ENCODE peak calls at places on chromosomes 13 and 19, in five cellular contexts. K is IMR-90, C is H1, D is H9, U is trophoblast cell. B is an unnamed sample.

GRCh38 chr19:47601180-47601904 is 7.6 kb upstream of the BICRA start:
- DNase-seq in C (no peak), U (peak; percentile 95), K (no peak), D (no peak), B (no peak)

GRCh38 chr13:52084971-52085370 is 43.9 kb downstream of the NEK5 start:
- DNase-seq in C (no peak), D (no peak), K (no peak), U (no peak), B (no peak)

GRCh38 chr19:13881231-13881691 is 4.3 kb downstream of the NANOS3 start:
- DNase-seq in C (peak; percentile 38), U (no peak), D (peak; percentile 84), K (peak; percentile 27), B (no peak)

GRCh38 chr13:55664178-55664577 is 1476.5 kb upstream of the PRR20A start:
- DNase-seq in C (no peak), K (no peak), D (no peak), U (no peak), B (no peak)

GRCh38 chr19:3932931-3933810 is at the start of gene NMRK2:
- DNase-seq in D (peak; percentile 94), U (no peak), C (peak; percentile 79), K (no peak), B (peak; percentile 15)

GRCh38 chr19:29528946-29529645 is 3.3 kb downstream of the VSTM2B start:
- DNase-seq in D (peak; percentile 47), C (no peak), K (no peak), U (no peak), B (peak; percentile 26)

GRCh38 chr13:33352023-33352422 is 66.5 kb upstream of the STARD13 start:
- DNase-seq in D (no peak), C (no peak), U (no peak), K (no peak), B (no peak)

GRCh38 chr13:105965910-105966309 is 569.6 kb downstream of the EFNB2 start:
- DNase-seq in K (no peak), U (no peak), D (no peak), C (no peak), B (no peak)

GRCh38 chr13:30429721-30430694 is 7.7 kb downstream of the UBE2L5 start:
- DNase-seq in K (peak; percentile 95), U (peak; percentile 40), D (no peak), C (no peak), B (no peak)

GRCh38 chr19:18368504-18369222 is 17.3 kb upstream of the GDF15 start:
- DNase-seq in U (peak; percentile 87), K (no peak), C (no peak), D (no peak), B (no peak)

GRCh38 chr13:48733739-48734329 is 80.1 kb downstream of the CYSLTR2 start:
- DNase-seq in C (no peak), U (no peak), D (no peak), K (no peak), B (no peak)

GRCh38 chr19:48501961-48502719 is 9.5 kb downstream of the LMTK3 start:
- DNase-seq in U (peak; percentile 97), C (peak; percentile 100), K (no peak), D (peak; percentile 100), B (peak; percentile 96)

GRCh38 chr13:97125810-97126738 is 96.1 kb upstream of the MBNL2 start:
- DNase-seq in D (no peak), U (no peak), C (no peak), K (peak; percentile 39), B (no peak)

GRCh38 chr19:18157465-18158063 is 4.6 kb downstream of the PIK3R2 start:
- DNase-seq in K (no peak), C (no peak), U (no peak), D (peak; percentile 76), B (no peak)

GRCh38 chr13:23160241-23161175 is 20.3 kb upstream of the SGCG start:
- DNase-seq in D (peak; percentile 38), K (no peak), U (no peak), C (no peak), B (peak; percentile 29)

GRCh38 chr13:80199067-80199466 is 141.9 kb downstream of the SPRY2 start:
- DNase-seq in D (no peak), K (no peak), U (no peak), C (no peak), B (no peak)

GRCh38 chr13:20073775-20074174 is 87.1 kb downstream of the GJA3 start:
- DNase-seq in U (no peak), K (no peak), D (no peak), C (no peak), B (no peak)

GRCh38 chr13:40464991-40465390 is 201.4 kb downstream of the FOXO1 start:
- DNase-seq in D (no peak), K (no peak), U (no peak), C (no peak), B (no peak)

GRCh38 chr19:29965529-29965928 is 23.5 kb downstream of the URI1 start:
- DNase-seq in C (no peak), U (no peak), K (peak; percentile 88), D (no peak), B (no peak)

GRCh38 chr13:107251321-107251720 is 683.4 kb upstream of the ARGLU1 start:
- DNase-seq in D (no peak), C (no peak), U (no peak), K (peak; percentile 40), B (no peak)

GRCh38 chr19:12331211-12331941 is 2.1 kb downstream of the ZNF563 start:
- DNase-seq in C (no peak), D (no peak), U (no peak), K (no peak), B (no peak)

GRCh38 chr19:42247631-42248199 is 5.3 kb upstream of the GSK3A start:
- DNase-seq in K (no peak), U (no peak), D (no peak), C (no peak), B (no peak)

GRCh38 chr13:64633948-64634347 is 2596.2 kb downstream of the PCDH9 start:
- DNase-seq in D (no peak), U (no peak), K (no peak), C (no peak), B (no peak)

GRCh38 chr19:51347209-51347928 is 5.4 kb upstream of the VSIG10L start:
- DNase-seq in D (no peak), K (no peak), C (no peak), U (no peak), B (no peak)

GRCh38 chr13:53159439-53159838 is 130.8 kb downstream of the OLFM4 start:
- DNase-seq in K (no peak), C (no peak), D (no peak), U (no peak), B (no peak)

GRCh38 chr19:48696353-48697010 is 711 bp downstream of the FUT2 start:
- DNase-seq in C (no peak), K (no peak), D (peak; percentile 68), U (no peak), B (no peak)

GRCh38 chr19:55753401-55753800 is 5.5 kb upstream of the RFPL4A start:
- DNase-seq in U (no peak), K (no peak), D (no peak), C (no peak), B (no peak)
- H2BK5ac ChIP-seq in U (no peak overlapping the region), K (no peak overlapping the region), D (no peak overlapping the region), C (no peak overlapping the region), B (no peak overlapping the region)

GRCh38 chr13:75787249-75787940 is 151.3 kb downstream of the LMO7 start:
- DNase-seq in D (no peak), K (peak; percentile 79), U (no peak), C (no peak), B (no peak)

GRCh38 chr13:75785130-75785529 is 149.0 kb downstream of the LMO7 start:
- DNase-seq in U (no peak), C (no peak), K (peak; percentile 54), D (no peak), B (no peak)

GRCh38 chr13:75788494-75788991 is 152.4 kb downstream of the LMO7 start:
- DNase-seq in K (peak; percentile 96), D (no peak), U (peak; percentile 6), C (no peak), B (no peak)

GRCh38 chr13:75779393-75779792 is 143.3 kb downstream of the LMO7 start:
- DNase-seq in K (no peak), U (no peak), D (no peak), C (no peak), B (no peak)

GRCh38 chr13:75783906-75784485 is 147.9 kb downstream of the LMO7 start:
- DNase-seq in C (no peak), K (no peak), D (no peak), U (no peak), B (no peak)
- H2BK5ac ChIP-seq in C (no peak overlapping the region), K (peak overlapping the region; percentile 86), D (no peak overlapping the region), U (no peak overlapping the region), B (no peak overlapping the region)

GRCh38 chr13:114119196-114119595 is 13.2 kb downstream of the RASA3 start:
- DNase-seq in K (peak; percentile 95), U (no peak), D (peak; percentile 94), C (no peak), B (no peak)

GRCh38 chr13:114116734-114117133 is 15.7 kb downstream of the RASA3 start:
- DNase-seq in D (no peak), C (no peak), K (no peak), U (no peak), B (no peak)

GRCh38 chr13:114118086-114118762 is 14.2 kb downstream of the RASA3 start:
- DNase-seq in U (no peak), D (no peak), K (no peak), C (no peak), B (no peak)

GRCh38 chr13:114120486-114121430 is 11.7 kb downstream of the RASA3 start:
- DNase-seq in D (no peak), C (no peak), U (no peak), K (no peak), B (no peak)

DNA sequence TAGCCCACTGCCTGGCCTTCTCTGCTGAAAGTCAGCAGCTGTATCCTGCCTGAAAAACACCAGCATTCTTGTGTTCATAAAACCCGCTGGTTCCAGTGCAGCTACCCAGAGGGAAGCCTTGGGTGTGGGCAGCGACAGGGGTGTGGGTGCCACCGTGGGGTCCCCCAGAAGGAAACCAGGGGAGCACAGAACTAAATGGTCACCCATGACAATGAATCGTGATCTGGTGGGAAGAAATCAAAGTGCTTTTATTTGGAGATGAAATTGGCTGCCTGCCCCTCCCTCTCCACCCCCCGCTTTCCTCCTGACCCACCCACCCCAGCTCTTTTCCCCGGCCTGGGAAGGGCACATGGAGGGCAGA is 13.7 kb downstream of the RASA3 start:
- DNase-seq in D (no peak), K (peak; percentile 74), U (no peak), C (no peak), B (no peak)
- H2BK5ac ChIP-seq in D (no peak overlapping the region), K (peak overlapping the region; percentile 98), U (peak overlapping the region; percentile 71), C (peak overlapping the region; percentile 91), B (no peak overlapping the region)

DNA sequence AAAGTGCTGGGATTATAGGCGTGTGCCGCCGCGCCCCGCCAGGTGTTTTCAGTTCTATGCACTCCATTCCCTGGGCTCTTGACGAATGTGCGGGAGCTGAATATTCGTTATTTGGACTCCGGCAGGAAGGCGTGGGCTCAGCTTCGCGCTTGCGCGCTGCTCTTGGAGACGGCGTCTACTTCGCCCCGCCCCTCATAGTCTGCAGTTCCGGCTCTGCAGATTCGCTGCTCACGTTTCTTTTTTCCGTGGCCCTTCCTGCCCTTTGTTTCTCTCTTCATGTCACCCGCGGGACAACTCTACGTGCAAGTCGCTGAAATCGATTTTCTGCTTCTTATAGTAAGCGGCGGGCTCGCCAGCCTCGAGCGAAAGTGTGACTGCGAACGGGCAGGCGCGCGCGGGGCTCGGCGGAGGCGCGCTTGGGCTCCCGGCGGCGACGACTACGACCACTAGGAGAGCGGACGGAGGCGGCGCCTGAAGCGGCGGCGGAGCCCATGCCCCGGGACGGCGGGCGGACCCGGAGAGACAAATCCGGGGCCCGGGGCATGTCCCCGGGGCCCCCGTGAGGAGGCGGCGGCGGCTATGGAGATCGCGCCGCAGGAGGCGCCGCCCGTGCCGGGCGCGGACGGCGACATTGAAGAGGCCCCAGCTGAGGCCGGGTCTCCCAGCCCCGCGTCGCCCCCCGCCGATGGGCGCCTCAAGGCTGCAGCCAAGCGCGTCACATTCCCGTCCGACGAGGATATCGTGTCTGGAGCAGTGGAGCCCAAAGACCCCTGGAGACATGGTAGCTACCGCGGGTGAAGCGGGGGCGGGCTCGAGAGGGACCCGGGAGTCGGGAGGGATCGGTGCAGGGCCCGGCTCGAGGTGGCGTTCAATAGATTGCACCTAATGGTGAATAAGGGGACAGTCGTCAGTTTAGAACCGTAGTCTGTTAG is at the start of gene PPP1R37:
- DNase-seq in U (peak; percentile 98), K (peak; percentile 97), C (peak; percentile 90), D (peak; percentile 95), B (peak; percentile 98)
- H2BK5ac ChIP-seq in U (peak within 1 kb of the TSS; percentile 98), K (peak within 1 kb of the TSS; percentile 94), C (peak within 1 kb of the TSS; percentile 100), D (peak within 1 kb of the TSS; percentile 98), B (peak within 1 kb of the TSS; percentile 49)